ENCODE peak calls at places on chromosomes 4 and X, in four cellular contexts. S is posterior vena cava, T is RKO, Z is iPS DF 6.9. G is an unnamed sample.

GRCh38 chrX:77014655-77015377 is 432.4 kb upstream of the FGF16 start:
- DNase-seq in S (no peak), T (peak; percentile 15), Z (peak; percentile 18), G (no peak)

GRCh38 chrX:10769696-10770619 is 149.6 kb upstream of the MID1 start:
- DNase-seq in S (no peak), T (no peak), Z (no peak), G (no peak)

GRCh38 chr4:169079942-169080827 is 70.1 kb upstream of the CBR4 start:
- DNase-seq in S (no peak), T (no peak), Z (no peak), G (peak; percentile 66)

GRCh38 chr4:121192500-121192899 is 28.4 kb upstream of the TNIP3 start:
- DNase-seq in S (no peak), T (peak; percentile 68), Z (peak; percentile 9), G (no peak)

GRCh38 chr4:101961144-101961543 is 170.6 kb downstream of the BANK1 start:
- DNase-seq in S (no peak), T (peak; percentile 35), Z (no peak), G (no peak)

GRCh38 chr4:74097631-74098550 is 1.1 kb downstream of the CXCL2 start:
- DNase-seq in S (no peak), T (peak; percentile 13), Z (no peak), G (no peak)

GRCh38 chr4:110610940-110611785 is 11.7 kb downstream of the PITX2 start:
- DNase-seq in S (no peak), T (no peak), Z (no peak), G (no peak)

GRCh38 chrX:32572644-32573043 is 638.7 kb downstream of the DMD start:
- DNase-seq in S (no peak), T (peak; percentile 8), Z (no peak), G (no peak)

GRCh38 chr4:186702940-186703339 is 20.7 kb downstream of the FAT1 start:
- DNase-seq in S (no peak), T (no peak), Z (no peak), G (no peak)

GRCh38 chr4:32847466-32847865 is 2127.3 kb downstream of the PCDH7 start:
- DNase-seq in S (no peak), T (peak; percentile 37), Z (no peak), G (no peak)

GRCh38 chr4:168612435-168613139 is 115.7 kb downstream of the PALLD start:
- DNase-seq in S (no peak), T (peak; percentile 56), Z (no peak), G (no peak)

GRCh38 chrX:149208285-149208684 is 296.8 kb downstream of the IDS start:
- DNase-seq in S (no peak), T (no peak), Z (no peak), G (no peak)

GRCh38 chr4:108751321-108751720 is 11.5 kb downstream of the ETNPPL start:
- DNase-seq in S (no peak), T (no peak), Z (no peak), G (no peak)

GRCh38 chr4:151459380-151459779 is 50.4 kb downstream of the FHIP1A start:
- DNase-seq in S (no peak), T (no peak), Z (no peak), G (no peak)

GRCh38 chrX:7170903-7171302 is 22.9 kb upstream of the PUDP start:
- DNase-seq in S (no peak), T (peak; percentile 41), Z (no peak), G (no peak)

GRCh38 chr4:11724731-11725130 is 296.0 kb upstream of the HS3ST1 start:
- DNase-seq in S (no peak), T (no peak), Z (no peak), G (no peak)

GRCh38 chr4:119179011-119179410 is 33.5 kb upstream of the USP53 start:
- DNase-seq in S (no peak), T (no peak), Z (no peak), G (no peak)

G was measured in upper lobe of right lung.